ENCODE peak calls at places on chromosomes 13 and 19, in seven cellular contexts. One of them, this sample, is unnamed.

GRCh38 chr19:19595171-19595701 is 23.3 kb downstream of the PBX4 start:
- DNase-seq in T-helper 17 cell: no peak
- DNase-seq in HTR-8/SVneo: no peak
- DNase-seq in astrocyte of the spinal cord: peak
- DNase-seq in GM12891: no peak
- DNase-seq in thoracic aorta: no peak
- DNase-seq in neural crest cell: no peak
- DNase-seq in this sample: no peak

GRCh38 chr19:51083181-51083580 is 494 bp upstream of the KLK14 start:
- DNase-seq in T-helper 17 cell: no peak
- DNase-seq in HTR-8/SVneo: no peak
- DNase-seq in astrocyte of the spinal cord: no peak
- DNase-seq in GM12891: no peak
- DNase-seq in thoracic aorta: no peak
- DNase-seq in neural crest cell: no peak
- DNase-seq in this sample: no peak

GRCh38 chr19:7874080-7874856 is at the start of gene PRR36:
- DNase-seq in T-helper 17 cell: no peak
- DNase-seq in HTR-8/SVneo: peak
- DNase-seq in astrocyte of the spinal cord: no peak
- DNase-seq in GM12891: no peak
- DNase-seq in thoracic aorta: no peak
- DNase-seq in neural crest cell: peak
- DNase-seq in this sample: no peak

GRCh38 chr19:29277107-29277506 is 64.2 kb upstream of the UQCRFS1 start:
- DNase-seq in T-helper 17 cell: peak
- DNase-seq in HTR-8/SVneo: peak
- DNase-seq in astrocyte of the spinal cord: no peak
- DNase-seq in GM12891: peak
- DNase-seq in thoracic aorta: no peak
- DNase-seq in neural crest cell: no peak
- DNase-seq in this sample: peak

GRCh38 chr13:83753912-83754624 is 128.2 kb downstream of the SLITRK1 start:
- DNase-seq in T-helper 17 cell: no peak
- DNase-seq in HTR-8/SVneo: no peak
- DNase-seq in astrocyte of the spinal cord: no peak
- DNase-seq in GM12891: no peak
- DNase-seq in thoracic aorta: no peak
- DNase-seq in neural crest cell: no peak
- DNase-seq in this sample: no peak

GRCh38 chr19:29259153-29259552 is 46.2 kb upstream of the UQCRFS1 start:
- DNase-seq in T-helper 17 cell: no peak
- DNase-seq in HTR-8/SVneo: no peak
- DNase-seq in astrocyte of the spinal cord: no peak
- DNase-seq in GM12891: no peak
- DNase-seq in thoracic aorta: no peak
- DNase-seq in neural crest cell: no peak
- DNase-seq in this sample: no peak

GRCh38 chr13:29472317-29472961 is 123.0 kb downstream of the SLC7A1 start:
- DNase-seq in T-helper 17 cell: no peak
- DNase-seq in HTR-8/SVneo: peak
- DNase-seq in astrocyte of the spinal cord: peak
- DNase-seq in GM12891: peak
- DNase-seq in thoracic aorta: no peak
- DNase-seq in neural crest cell: peak
- DNase-seq in this sample: no peak

GRCh38 chr13:112977525-112977924 is 8.5 kb downstream of the MCF2L start:
- DNase-seq in T-helper 17 cell: no peak
- DNase-seq in HTR-8/SVneo: no peak
- DNase-seq in astrocyte of the spinal cord: no peak
- DNase-seq in GM12891: no peak
- DNase-seq in thoracic aorta: no peak
- DNase-seq in neural crest cell: no peak
- DNase-seq in this sample: no peak

GRCh38 chr19:14347999-14348889 is 33.0 kb upstream of the ADGRE5 start:
- DNase-seq in T-helper 17 cell: peak
- DNase-seq in HTR-8/SVneo: peak
- DNase-seq in astrocyte of the spinal cord: peak
- DNase-seq in GM12891: peak
- DNase-seq in thoracic aorta: no peak
- DNase-seq in neural crest cell: peak
- DNase-seq in this sample: peak

GRCh38 chr19:49806613-49806946 is 6.5 kb downstream of the FUZ start:
- DNase-seq in T-helper 17 cell: no peak
- DNase-seq in HTR-8/SVneo: no peak
- DNase-seq in astrocyte of the spinal cord: no peak
- DNase-seq in GM12891: no peak
- DNase-seq in thoracic aorta: no peak
- DNase-seq in neural crest cell: no peak
- DNase-seq in this sample: no peak

GRCh38 chr13:67554296-67554695 is 324.2 kb upstream of the PCDH9 start:
- DNase-seq in T-helper 17 cell: no peak
- DNase-seq in HTR-8/SVneo: no peak
- DNase-seq in astrocyte of the spinal cord: no peak
- DNase-seq in GM12891: no peak
- DNase-seq in thoracic aorta: no peak
- DNase-seq in neural crest cell: no peak
- DNase-seq in this sample: no peak

GRCh38 chr13:39577203-39577602 is 25.8 kb downstream of the LHFPL6 start:
- DNase-seq in T-helper 17 cell: no peak
- DNase-seq in HTR-8/SVneo: no peak
- DNase-seq in astrocyte of the spinal cord: no peak
- DNase-seq in GM12891: no peak
- DNase-seq in thoracic aorta: no peak
- DNase-seq in neural crest cell: no peak
- DNase-seq in this sample: no peak

GRCh38 chr13:27672025-27672424 is 50.3 kb downstream of the POLR1D start:
- DNase-seq in T-helper 17 cell: no peak
- DNase-seq in HTR-8/SVneo: no peak
- DNase-seq in astrocyte of the spinal cord: no peak
- DNase-seq in GM12891: no peak
- DNase-seq in thoracic aorta: no peak
- DNase-seq in neural crest cell: no peak
- DNase-seq in this sample: no peak

GRCh38 chr13:44955421-44955820 is 33.9 kb downstream of the NUFIP1 start:
- DNase-seq in T-helper 17 cell: no peak
- DNase-seq in HTR-8/SVneo: no peak
- DNase-seq in astrocyte of the spinal cord: no peak
- DNase-seq in GM12891: no peak
- DNase-seq in thoracic aorta: no peak
- DNase-seq in neural crest cell: no peak
- DNase-seq in this sample: no peak

GRCh38 chr13:26539738-26540292 is 17.7 kb upstream of the WASF3 start:
- DNase-seq in T-helper 17 cell: no peak
- DNase-seq in HTR-8/SVneo: no peak
- DNase-seq in astrocyte of the spinal cord: no peak
- DNase-seq in GM12891: no peak
- DNase-seq in thoracic aorta: no peak
- DNase-seq in neural crest cell: no peak
- DNase-seq in this sample: no peak

GRCh38 chr19:3775374-3775711 is 3.3 kb upstream of the RAX2 start:
- DNase-seq in T-helper 17 cell: no peak
- DNase-seq in HTR-8/SVneo: no peak
- DNase-seq in astrocyte of the spinal cord: no peak
- DNase-seq in GM12891: no peak
- DNase-seq in thoracic aorta: no peak
- DNase-seq in neural crest cell: no peak
- DNase-seq in this sample: no peak

GRCh38 chr19:20422616-20423205 is 142.9 kb downstream of the ZNF737 start:
- DNase-seq in T-helper 17 cell: no peak
- DNase-seq in HTR-8/SVneo: no peak
- DNase-seq in astrocyte of the spinal cord: no peak
- DNase-seq in GM12891: no peak
- DNase-seq in thoracic aorta: no peak
- DNase-seq in neural crest cell: no peak
- DNase-seq in this sample: no peak

GRCh38 chr19:44855606-44856005 is 9.5 kb downstream of the NECTIN2 start:
- DNase-seq in T-helper 17 cell: no peak
- DNase-seq in HTR-8/SVneo: no peak
- DNase-seq in astrocyte of the spinal cord: no peak
- DNase-seq in GM12891: no peak
- DNase-seq in thoracic aorta: no peak
- DNase-seq in neural crest cell: no peak
- DNase-seq in this sample: no peak

GRCh38 chr13:113648218-113648615 is 9.8 kb downstream of the ATP4B start:
- DNase-seq in T-helper 17 cell: no peak
- DNase-seq in HTR-8/SVneo: no peak
- DNase-seq in astrocyte of the spinal cord: no peak
- DNase-seq in GM12891: no peak
- DNase-seq in thoracic aorta: no peak
- DNase-seq in neural crest cell: no peak
- DNase-seq in this sample: peak

GRCh38 chr13:111228262-111229144 is 91.9 kb upstream of the TEX29 start:
- DNase-seq in T-helper 17 cell: no peak
- DNase-seq in HTR-8/SVneo: no peak
- DNase-seq in astrocyte of the spinal cord: peak
- DNase-seq in GM12891: no peak
- DNase-seq in thoracic aorta: peak
- DNase-seq in neural crest cell: no peak
- DNase-seq in this sample: no peak

GRCh38 chr19:44512326-44513298 is 12.3 kb upstream of the ZNF180 start:
- DNase-seq in T-helper 17 cell: no peak
- DNase-seq in HTR-8/SVneo: peak
- DNase-seq in astrocyte of the spinal cord: peak
- DNase-seq in GM12891: no peak
- DNase-seq in thoracic aorta: no peak
- DNase-seq in neural crest cell: peak
- DNase-seq in this sample: no peak